ENCODE peak calls at places on chromosomes 2 and 18, in eight cellular contexts. L is foreskin fibroblast, V is body of pancreas, Q is ovary, M is dorsolateral prefrontal cortex, O is endothelial cell of umbilical vein, N is stomach, F is fibroblast of lung. Y is an unnamed sample.

GRCh38 chr2:9370746-9371145 is 52.6 kb downstream of the ITGB1BP1 start:
- DNase-seq in M (no peak), O (no peak), Q (no peak), N (no peak), F (no peak), L (no peak), V (no peak), Y (no peak)

GRCh38 chr2:102597788-102598187 is 21.6 kb upstream of the SLC9A2 start:
- DNase-seq in Q (no peak), L (no peak), N (no peak), M (no peak), O (no peak), V (no peak), F (no peak), Y (no peak)

GRCh38 chr18:40685241-40685640 is 1269.8 kb upstream of the PIK3C3 start:
- DNase-seq in N (no peak), M (no peak), L (no peak), F (peak), V (no peak), Q (no peak), O (no peak), Y (no peak)

GRCh38 chr2:7844414-7844961 is 837.4 kb upstream of the ID2 start:
- DNase-seq in N (no peak), M (no peak), V (no peak), Q (no peak), O (no peak), L (no peak), F (no peak), Y (peak)

GRCh38 chr2:159867557-159868330 is 69.7 kb upstream of the CD302 start:
- DNase-seq in F (no peak), M (no peak), N (no peak), Q (no peak), V (no peak), L (no peak), O (no peak), Y (no peak)

GRCh38 chr2:133576714-133577113 is 8.5 kb upstream of the NCKAP5 start:
- DNase-seq in N (no peak), F (no peak), Q (no peak), V (no peak), M (no peak), L (no peak), O (no peak), Y (no peak)

GRCh38 chr2:127158614-127159290 is 51.8 kb upstream of the BIN1 start:
- DNase-seq in N (peak), O (no peak), Q (no peak), V (no peak), L (no peak), M (no peak), F (no peak), Y (no peak)

GRCh38 chr2:150143087-150143536 is 344.4 kb downstream of the RND3 start:
- DNase-seq in L (peak), M (no peak), O (peak), F (peak), N (no peak), V (no peak), Q (no peak), Y (peak)

GRCh38 chr2:217291259-217291658 is 431.4 kb upstream of the TNP1 start:
- DNase-seq in N (no peak), L (no peak), V (no peak), Q (no peak), M (no peak), F (no peak), O (no peak), Y (no peak)

GRCh38 chr2:224449212-224450147 is 47.6 kb upstream of the FAM124B start:
- DNase-seq in F (peak), L (no peak), N (no peak), Q (no peak), O (peak), M (no peak), V (peak), Y (no peak)

GRCh38 chr2:237456200-237456731 is 30.8 kb upstream of the MLPH start:
- DNase-seq in F (peak), Q (no peak), M (no peak), V (no peak), N (no peak), O (no peak), L (peak), Y (peak)

GRCh38 chr2:55162284-55163006 is 69.6 kb downstream of the CLHC1 start:
- DNase-seq in V (no peak), L (no peak), M (no peak), F (no peak), N (no peak), O (no peak), Q (no peak), Y (no peak)

GRCh38 chr2:233082934-233083755 is 23.0 kb downstream of the INPP5D start:
- DNase-seq in F (no peak), V (no peak), N (no peak), M (no peak), Q (no peak), O (peak), L (no peak), Y (no peak)

GRCh38 chr2:233085839-233086150 is 25.7 kb downstream of the INPP5D start:
- DNase-seq in M (no peak), L (no peak), V (no peak), Q (no peak), F (no peak), N (no peak), O (peak), Y (no peak)

GRCh38 chr2:233083782-233084181 is 23.6 kb downstream of the INPP5D start:
- DNase-seq in O (peak), F (no peak), L (no peak), N (no peak), Q (no peak), V (no peak), M (no peak), Y (no peak)

GRCh38 chr2:233084488-233084887 is 24.3 kb downstream of the INPP5D start:
- DNase-seq in Q (no peak), L (no peak), V (peak), O (peak), N (peak), M (no peak), F (no peak), Y (no peak)

GRCh38 chr2:233085037-233085838 is 25.1 kb downstream of the INPP5D start:
- DNase-seq in F (no peak), O (peak), Q (no peak), L (no peak), V (no peak), N (no peak), M (no peak), Y (no peak)
- H3K4me3 ChIP-seq in F (no peak), O (no peak), Q (no peak), L (no peak), V (no peak), N (no peak), M (no peak), Y (no peak)

GRCh38 chr18:31630549-31630948 is 38.9 kb downstream of the TTR start:
- DNase-seq in Q (no peak), F (no peak), M (no peak), N (no peak), O (no peak), L (no peak), V (no peak), Y (no peak)

GRCh38 chr18:31624892-31625640 is 33.4 kb downstream of the TTR start:
- DNase-seq in N (no peak), V (no peak), F (no peak), Q (no peak), O (no peak), L (no peak), M (no peak), Y (no peak)

GRCh38 chr18:31631526-31631925 is 39.8 kb downstream of the TTR start:
- DNase-seq in N (no peak), O (peak), Q (no peak), V (no peak), F (no peak), L (no peak), M (no peak), Y (no peak)

GRCh38 chr18:31632356-31632755 is 40.7 kb downstream of the TTR start:
- DNase-seq in O (no peak), N (no peak), V (no peak), M (no peak), L (no peak), Q (no peak), F (no peak), Y (no peak)

GRCh38 chr18:31626409-31626808 is 34.7 kb downstream of the TTR start:
- DNase-seq in N (no peak), M (no peak), L (no peak), V (no peak), Q (no peak), F (no peak), O (no peak), Y (no peak)
- TF ChIP-seq CTCF in N (no peak), M (no peak), L (no peak), V (no peak), Q (no peak), F (no peak), O (no peak), Y (no peak)

GRCh38 chr2:171706152-171706803 is 19.0 kb downstream of the DYNC1I2 start:
- DNase-seq in N (no peak), L (no peak), O (peak), Q (no peak), V (no peak), M (no peak), F (no peak), Y (peak)
- H3K4me3 ChIP-seq in N (no peak), L (no peak), O (no peak), Q (no peak), V (no peak), M (no peak), F (no peak), Y (no peak)

GRCh38 chr2:95053543-95053942 is 28.0 kb downstream of the MAL start:
- DNase-seq in Q (no peak), V (no peak), N (no peak), M (no peak), F (no peak), O (no peak), L (no peak), Y (no peak)
- TF ChIP-seq CTCF in Q (no peak), V (no peak), N (no peak), M (no peak), F (peak), O (no peak), L (no peak), Y (no peak)

GRCh38 chr2:20247084-20247483 is 22.2 kb upstream of the SDC1 start:
- DNase-seq in F (no peak), N (no peak), L (no peak), M (no peak), Q (no peak), V (no peak), O (no peak), Y (no peak)

GRCh38 chr2:20242727-20243377 is 17.9 kb upstream of the SDC1 start:
- DNase-seq in V (no peak), L (no peak), N (no peak), Q (no peak), F (no peak), M (no peak), O (no peak), Y (no peak)

GRCh38 chr2:20236496-20236895 is 11.6 kb upstream of the SDC1 start:
- DNase-seq in V (no peak), F (no peak), Q (no peak), L (no peak), N (no peak), O (no peak), M (no peak), Y (no peak)

DNA sequence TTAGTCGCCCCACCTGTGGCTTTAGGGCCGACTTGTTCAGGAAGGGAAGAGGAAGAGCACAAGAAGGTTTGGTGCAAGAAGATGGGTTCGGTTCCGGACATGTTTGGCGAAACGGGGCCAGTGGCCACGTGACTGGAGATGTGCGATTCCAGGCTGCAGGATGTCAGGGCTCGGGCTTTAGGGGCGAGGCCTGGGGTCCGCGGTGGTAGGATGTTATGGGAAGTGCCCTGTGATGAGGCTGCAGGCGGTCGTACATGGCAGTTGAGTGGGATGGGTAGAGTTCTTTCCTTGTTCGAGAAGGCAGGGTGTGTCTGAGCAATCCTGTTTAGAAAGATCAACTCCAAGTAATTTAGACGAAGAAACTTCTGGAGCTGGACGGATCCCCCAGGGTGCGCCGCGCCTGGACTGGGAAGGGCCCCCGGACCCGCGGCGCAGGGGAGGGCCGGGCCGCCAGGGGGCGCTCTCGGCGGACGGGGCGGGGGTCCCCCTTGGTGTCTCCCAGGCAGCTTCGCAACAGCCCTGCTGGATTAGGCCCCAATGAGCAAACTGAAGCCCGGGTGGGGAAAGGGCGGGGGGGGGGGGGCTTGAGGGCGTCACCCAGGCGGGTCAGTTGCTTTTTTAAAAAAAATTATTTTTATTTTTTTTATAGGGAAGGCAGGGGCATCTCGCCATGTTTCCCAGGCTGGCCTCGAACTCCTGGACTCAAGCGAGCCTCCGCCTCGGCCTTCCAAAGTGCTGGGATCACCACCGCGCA is 17.2 kb upstream of the SDC1 start:
- DNase-seq in N (no peak), M (no peak), O (no peak), V (no peak), F (no peak), Q (no peak), L (no peak), Y (no peak)
- H3K4me3 ChIP-seq in N (no peak), M (no peak), O (no peak), V (no peak), F (no peak), Q (no peak), L (no peak), Y (no peak)

GRCh38 chr2:58516695-58517094 is 275.6 kb upstream of the FANCL start:
- DNase-seq in L (no peak), Q (no peak), O (no peak), F (no peak), N (no peak), V (no peak), M (no peak), Y (no peak)
- TF ChIP-seq CTCF in L (no peak), Q (no peak), O (no peak), F (no peak), N (no peak), V (no peak), M (no peak), Y (no peak)

GRCh38 chr18:79668203-79668602 is 11.4 kb upstream of the CTDP1 start:
- DNase-seq in V (no peak), M (no peak), O (no peak), N (no peak), F (no peak), L (no peak), Q (no peak), Y (no peak)

GRCh38 chr18:79677840-79678239 is 1.8 kb upstream of the CTDP1 start:
- DNase-seq in F (no peak), M (no peak), Q (no peak), L (no peak), N (no peak), O (no peak), V (no peak), Y (no peak)

GRCh38 chr18:79677221-79677620 is 2.4 kb upstream of the CTDP1 start:
- DNase-seq in O (no peak), N (no peak), Q (no peak), V (no peak), M (no peak), L (no peak), F (no peak), Y (no peak)

GRCh38 chr18:79672490-79673276 is 6.9 kb upstream of the CTDP1 start:
- DNase-seq in Q (no peak), F (peak), N (no peak), O (no peak), L (no peak), V (no peak), M (no peak), Y (no peak)
- H3K4me3 ChIP-seq in Q (no peak), F (no peak), N (no peak), O (no peak), L (no peak), V (no peak), M (no peak), Y (no peak)

DNA sequence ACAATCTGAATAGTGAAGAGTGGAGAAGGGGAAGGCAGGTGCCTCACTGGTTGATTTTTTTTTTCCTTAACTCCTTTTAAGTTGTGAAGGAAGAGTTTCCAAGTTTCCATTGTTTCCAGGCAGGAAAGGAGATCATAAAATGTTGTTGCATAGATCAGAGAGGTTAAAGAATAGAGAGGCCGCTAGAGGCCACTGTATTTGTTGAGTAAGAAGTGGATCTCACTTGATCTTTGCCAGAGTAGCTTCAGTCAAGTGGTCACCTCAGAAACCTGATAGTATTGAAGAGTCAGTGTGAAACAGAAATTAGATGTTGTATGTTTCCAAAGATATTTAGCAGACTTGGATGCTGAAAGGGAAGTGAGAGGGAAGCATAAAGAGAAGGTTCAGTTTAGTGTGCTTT is 17.6 kb downstream of the CTNNA2 start:
- DNase-seq in L (no peak), M (no peak), V (no peak), F (peak), O (no peak), N (no peak), Q (no peak), Y (no peak)
- TF ChIP-seq CTCF in L (no peak), M (no peak), V (no peak), F (no peak), O (no peak), N (no peak), Q (no peak), Y (no peak)

DNA sequence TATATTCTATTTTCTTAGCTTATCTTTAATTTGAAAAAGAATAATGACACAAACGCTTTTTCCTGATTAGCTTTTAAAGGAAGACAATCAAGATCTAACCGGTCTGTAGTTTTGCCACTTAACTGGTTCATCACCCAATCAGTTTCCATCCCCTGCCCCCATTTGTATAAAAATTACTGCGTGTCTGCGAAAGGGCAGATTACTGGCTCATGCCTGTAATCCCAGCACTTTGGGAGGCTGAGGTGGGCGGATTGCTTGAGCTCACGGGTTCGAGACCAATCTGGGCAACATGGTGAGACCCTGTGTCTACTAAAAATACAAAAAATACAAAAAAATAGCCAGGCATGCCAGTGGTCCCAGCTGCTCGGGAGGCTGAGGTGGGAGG is 2.4 kb downstream of the CEBPZOS start:
- DNase-seq in M (no peak), O (no peak), V (no peak), L (no peak), F (no peak), Q (no peak), N (no peak), Y (no peak)
- H3K4me3 ChIP-seq in M (no peak), O (no peak), V (no peak), L (no peak), F (no peak), Q (no peak), N (no peak), Y (no peak)